ENCODE peak calls at places on chromosomes 3 and 15, in nine cellular contexts. D is CD4-positive, alpha-beta T cell; C is GM06990; V is BE2C; K is hepatocyte; P is lower lobe of right lung; Z is A549; E is heart right ventricle; X is IMR-90. L is an unnamed sample.

GRCh38 chr15:65580287-65580686 is 30.6 kb downstream of the INTS14 start:
- DNase-seq in D (no peak), C (no peak), V (no peak), K (peak), P (no peak), Z (peak), E (no peak), X (peak), L (no peak)

GRCh38 chr3:151434151-151434890 is 26.5 kb downstream of the IGSF10 start:
- DNase-seq in D (no peak), C (no peak), V (no peak), K (peak), P (no peak), Z (peak), E (no peak), X (peak), L (no peak)

GRCh38 chr3:23859012-23859743 is 53.4 kb downstream of the UBE2E1 start:
- DNase-seq in D (no peak), C (no peak), V (no peak), K (no peak), P (no peak), Z (no peak), E (no peak), X (peak), L (no peak)

GRCh38 chr3:114294940-114295480 is 1.2 kb downstream of the TIGIT start:
- DNase-seq in D (no peak), C (no peak), V (no peak), K (no peak), P (no peak), Z (no peak), E (no peak), X (no peak), L (no peak)

GRCh38 chr3:172622916-172623700 is 87.8 kb downstream of the NCEH1 start:
- DNase-seq in D (peak), C (no peak), V (peak), K (peak), P (no peak), Z (peak), E (peak), X (peak), L (peak)

GRCh38 chr3:48595075-48595525 is at the start of gene COL7A1:
- DNase-seq in D (no peak), C (no peak), V (no peak), K (no peak), P (no peak), Z (no peak), E (no peak), X (no peak), L (no peak)

GRCh38 chr3:194322701-194323174 is 28.4 kb downstream of the CPN2 start:
- DNase-seq in D (no peak), C (no peak), V (no peak), K (peak), P (no peak), Z (peak), E (no peak), X (peak), L (no peak)

GRCh38 chr15:38683382-38684242 is 119.0 kb upstream of the RASGRP1 start:
- DNase-seq in D (peak), C (no peak), V (peak), K (peak), P (peak), Z (peak), E (peak), X (peak), L (peak)

GRCh38 chr3:126555795-126556636 is 2.7 kb downstream of the C3orf22 start:
- DNase-seq in D (no peak), C (no peak), V (peak), K (no peak), P (peak), Z (no peak), E (no peak), X (no peak), L (peak)

GRCh38 chr3:193971268-193971751 is 164.6 kb upstream of the HES1 start:
- DNase-seq in D (no peak), C (peak), V (no peak), K (no peak), P (peak), Z (peak), E (no peak), X (no peak), L (no peak)

GRCh38 chr3:154766765-154767503 is 313.2 kb upstream of the MME start:
- DNase-seq in D (no peak), C (no peak), V (no peak), K (no peak), P (no peak), Z (no peak), E (no peak), X (no peak), L (no peak)

GRCh38 chr15:65926899-65927298 is 57.6 kb downstream of the RAB11A start:
- DNase-seq in D (no peak), C (no peak), V (no peak), K (no peak), P (no peak), Z (no peak), E (no peak), X (no peak), L (no peak)

GRCh38 chr3:194396897-194397756 is 1.9 kb downstream of the GP5 start:
- DNase-seq in D (peak), C (peak), V (no peak), K (no peak), P (no peak), Z (no peak), E (no peak), X (no peak), L (no peak)

GRCh38 chr3:38916706-38917105 is 100.7 kb upstream of the SCN10A start:
- DNase-seq in D (no peak), C (no peak), V (no peak), K (no peak), P (no peak), Z (no peak), E (no peak), X (peak), L (no peak)

GRCh38 chr3:56115199-56115598 is 353.1 kb downstream of the ERC2 start:
- DNase-seq in D (no peak), C (no peak), V (no peak), K (no peak), P (no peak), Z (no peak), E (no peak), X (no peak), L (no peak)

GRCh38 chr15:66682246-66682645 is 19.8 kb upstream of the SMAD6 start:
- DNase-seq in D (no peak), C (no peak), V (no peak), K (no peak), P (no peak), Z (no peak), E (no peak), X (no peak), L (no peak)

GRCh38 chr3:87674397-87675161 is 384.2 kb downstream of the CGGBP1 start:
- DNase-seq in D (no peak), C (peak), V (no peak), K (no peak), P (no peak), Z (no peak), E (no peak), X (no peak), L (no peak)

GRCh38 chr3:107574650-107575049 is 51.9 kb downstream of the BBX start:
- DNase-seq in D (no peak), C (no peak), V (no peak), K (peak), P (no peak), Z (peak), E (peak), X (peak), L (peak)
- TF ChIP-seq CTCF in D (peak), C (peak), V (peak), K (peak), P (peak), Z (peak), E (peak), X (peak), L (peak)

DNA sequence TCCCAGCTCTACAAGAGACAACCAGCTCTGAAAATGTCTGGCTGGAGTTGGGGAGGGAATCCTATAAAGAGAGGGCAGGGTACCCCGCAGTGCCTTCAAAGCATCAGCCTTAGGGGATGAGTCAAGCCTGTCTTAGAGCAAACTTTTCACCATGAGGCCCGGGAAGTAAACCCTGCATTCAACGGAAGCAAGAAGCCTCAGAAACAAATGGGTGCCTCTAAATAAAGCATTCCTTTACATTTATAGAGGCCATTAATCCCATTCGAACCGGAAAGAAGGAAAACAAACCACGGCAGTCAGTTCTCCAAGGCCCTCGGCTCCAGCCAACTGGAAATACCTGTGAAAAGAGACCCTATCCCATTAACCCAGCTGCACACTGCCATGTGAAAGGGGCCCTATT is 4.4 kb downstream of the ITGB5 start:
- DNase-seq in D (no peak), C (no peak), V (no peak), K (no peak), P (no peak), Z (no peak), E (no peak), X (peak), L (no peak)
- TF ChIP-seq CTCF in D (no peak), C (no peak), V (no peak), K (no peak), P (no peak), Z (no peak), E (no peak), X (no peak), L (no peak)

DNA sequence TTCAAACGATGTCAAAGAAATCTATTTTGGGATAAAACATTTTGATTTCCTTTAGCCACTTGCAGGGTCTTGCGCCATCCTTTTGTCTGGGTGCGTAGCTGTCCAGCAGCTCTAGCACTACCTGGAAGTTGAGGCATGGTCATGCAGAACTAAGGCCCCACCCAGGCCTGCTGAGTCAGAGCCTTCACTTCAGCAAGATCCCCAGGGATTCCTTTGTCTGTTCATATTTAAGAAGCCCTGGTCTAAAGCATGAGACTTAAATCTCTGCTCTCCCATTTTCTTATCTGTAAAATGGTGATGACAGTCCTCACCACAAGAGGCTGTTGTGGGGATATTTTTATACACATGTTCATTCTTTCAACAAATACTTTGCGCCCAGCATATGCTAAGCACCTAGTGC is 99.0 kb upstream of the CTDSPL start:
- DNase-seq in D (no peak), C (no peak), V (no peak), K (no peak), P (no peak), Z (no peak), E (no peak), X (no peak), L (no peak)
- TF ChIP-seq CTCF in D (no peak), C (no peak), V (no peak), K (no peak), P (no peak), Z (no peak), E (no peak), X (no peak), L (no peak)

GRCh38 chr3:124347418-124347817 is 355.5 kb upstream of the ROPN1 start:
- DNase-seq in D (no peak), C (no peak), V (no peak), K (no peak), P (no peak), Z (no peak), E (no peak), X (no peak), L (no peak)
- TF ChIP-seq CTCF in D (no peak), C (no peak), V (peak), K (no peak), P (no peak), Z (no peak), E (peak), X (no peak), L (no peak)